ENCODE peak calls at places on chromosomes 11 and 22, in four cellular contexts. D is SW480, U is Peyer's patch, L is NCI-H2107. B is an unnamed sample.

GRCh38 chr11:112583246-112583893 is 322.7 kb upstream of the PLET1 start:
- DNase-seq in D (peak), L (no peak), U (no peak), B (no peak)

GRCh38 chr11:118980191-118980881 is 8.8 kb downstream of the FOXR1 start:
- DNase-seq in D (no peak), L (no peak), U (no peak), B (no peak)

GRCh38 chr11:114307524-114308203 is 11.5 kb downstream of the NNMT start:
- DNase-seq in D (peak), U (peak), L (no peak), B (peak)

GRCh38 chr22:48536691-48537591 is 1290.7 kb downstream of the BRD1 start:
- DNase-seq in L (no peak), D (peak), U (no peak), B (no peak)

GRCh38 chr11:102451041-102451692 is 1.4 kb downstream of the TMEM123 start:
- DNase-seq in U (no peak), L (no peak), D (no peak), B (no peak)

GRCh38 chr22:36328635-36329216 is 59.0 kb downstream of the MYH9 start:
- DNase-seq in D (peak), U (peak), L (no peak), B (peak)

GRCh38 chr11:2698386-2699184 is 1.2 kb downstream of the KCNQ1OT1 start:
- DNase-seq in U (peak), D (peak), L (no peak), B (no peak)

GRCh38 chr11:38460901-38461300 is 1862.9 kb upstream of the RAG2 start:
- DNase-seq in U (no peak), L (no peak), D (no peak), B (peak)

GRCh38 chr22:46673677-46674236 is 53.6 kb downstream of the GRAMD4 start:
- DNase-seq in D (no peak), U (no peak), L (no peak), B (no peak)

GRCh38 chr11:114179234-114179941 is 116.8 kb upstream of the NNMT start:
- DNase-seq in D (no peak), L (no peak), U (peak), B (peak)

GRCh38 chr11:115503083-115503885 is 931 bp downstream of the CADM1 start:
- DNase-seq in U (peak), D (peak), L (no peak), B (peak)

GRCh38 chr11:131584694-131585592 is 214.5 kb downstream of the NTM start:
- DNase-seq in D (no peak), U (no peak), L (no peak), B (no peak)

GRCh38 chr11:46305295-46305694 is 27.8 kb downstream of the CREB3L1 start:
- DNase-seq in U (no peak), D (peak), L (no peak), B (peak)

GRCh38 chr22:32796865-32797573 is 4.5 kb upstream of the TIMP3 start:
- DNase-seq in D (peak), L (no peak), U (peak), B (peak)

GRCh38 chr22:17907731-17908051 is 116.7 kb downstream of the MICAL3 start:
- DNase-seq in L (no peak), D (no peak), U (no peak), B (no peak)

GRCh38 chr22:17781319-17782031 is 7.2 kb upstream of the BID start:
- DNase-seq in L (peak), U (peak), D (peak), B (peak)

GRCh38 chr11:122584670-122585069 is 70.9 kb upstream of the UBASH3B start:
- DNase-seq in U (no peak), L (no peak), D (no peak), B (no peak)

GRCh38 chr11:75428301-75428724 is 4.7 kb downstream of the KLHL35 start:
- DNase-seq in D (no peak), U (peak), L (no peak), B (peak)

GRCh38 chr11:2269601-2270321 is 627 bp downstream of the ASCL2 start:
- DNase-seq in D (peak), L (no peak), U (peak), B (peak)

GRCh38 chr11:10856689-10857603 is 907 bp downstream of the ZBED5 start:
- DNase-seq in L (no peak), U (peak), D (peak), B (peak)

GRCh38 chr11:121035169-121035755 is 11.4 kb downstream of the TBCEL start:
- DNase-seq in D (no peak), U (no peak), L (no peak), B (no peak)

GRCh38 chr22:26302726-26303125 is 126.3 kb upstream of the ASPHD2 start:
- DNase-seq in U (no peak), L (no peak), D (no peak), B (no peak)

GRCh38 chr11:33689089-33689488 is 11.5 kb downstream of the C11orf91 start:
- DNase-seq in U (no peak), D (peak), L (no peak), B (peak)

GRCh38 chr11:100887659-100888058 is 200.6 kb downstream of the ARHGAP42 start:
- DNase-seq in U (no peak), L (no peak), D (no peak), B (no peak)

GRCh38 chr11:96168623-96169022 is 174.4 kb downstream of the MAML2 start:
- DNase-seq in D (no peak), L (no peak), U (peak), B (peak)

GRCh38 chr11:70111269-70112016 is 33.3 kb downstream of the ANO1 start:
- DNase-seq in D (peak), L (peak), U (no peak), B (peak)

GRCh38 chr22:49848690-49849160 is 4.9 kb upstream of the ZBED4 start:
- DNase-seq in L (no peak), D (no peak), U (no peak), B (no peak)